ENCODE peak calls at places on chromosomes 4 and X, in five cellular contexts. S is HepG2, P is Peyer's patch, B is vagina, W is SK-N-SH. F is an unnamed sample. For H3K27me3 and H3K36me3, the result is how much of the 10 kb centered on the place peaks cover.

GRCh38 chr4:22897520-22898108 is 204.9 kb downstream of the GBA3 start:
- DNase-seq in S (peak), P (no peak), B (no peak), W (peak), F (peak)

GRCh38 chr4:8050555-8051206 is 107.9 kb downstream of the ABLIM2 start:
- DNase-seq in S (peak), P (no peak), B (no peak), W (peak), F (peak)

GRCh38 chr4:10662937-10663336 is 21.6 kb downstream of the CLNK start:
- DNase-seq in S (no peak), P (no peak), B (no peak), W (no peak), F (no peak)

GRCh38 chrX:79477691-79478090 is 110.6 kb upstream of the ITM2A start:
- DNase-seq in S (no peak), P (no peak), B (no peak), W (no peak), F (no peak)

GRCh38 chrX:136577562-136577961 is 45.5 kb downstream of the VGLL1 start:
- DNase-seq in S (peak), P (peak), B (no peak), W (peak), F (peak)

GRCh38 chr4:90095000-90095399 is 32.2 kb upstream of the CCSER1 start:
- DNase-seq in S (no peak), P (no peak), B (no peak), W (no peak), F (no peak)

GRCh38 chr4:133154725-133155124 is 5.6 kb downstream of the PCDH10 start:
- DNase-seq in S (peak), P (no peak), B (no peak), W (peak), F (peak)

GRCh38 chr4:31918891-31919290 is 1198.7 kb downstream of the PCDH7 start:
- DNase-seq in S (no peak), P (no peak), B (no peak), W (no peak), F (no peak)

GRCh38 chr4:98794565-98795205 is 134.2 kb downstream of the EIF4E start:
- DNase-seq in S (no peak), P (no peak), B (no peak), W (no peak), F (no peak)

GRCh38 chr4:86358176-86358701 is 1.6 kb downstream of the MAPK10 start:
- DNase-seq in S (no peak), P (no peak), B (no peak), W (no peak), F (no peak)

GRCh38 chrX:63755892-63756291 is 29.1 kb downstream of the ARHGEF9 start:
- DNase-seq in S (no peak), P (no peak), B (no peak), W (no peak), F (no peak)
- H3K4me3 ChIP-seq in S (no peak), P (no peak), B (no peak), W (no peak), F (no peak)

DNA sequence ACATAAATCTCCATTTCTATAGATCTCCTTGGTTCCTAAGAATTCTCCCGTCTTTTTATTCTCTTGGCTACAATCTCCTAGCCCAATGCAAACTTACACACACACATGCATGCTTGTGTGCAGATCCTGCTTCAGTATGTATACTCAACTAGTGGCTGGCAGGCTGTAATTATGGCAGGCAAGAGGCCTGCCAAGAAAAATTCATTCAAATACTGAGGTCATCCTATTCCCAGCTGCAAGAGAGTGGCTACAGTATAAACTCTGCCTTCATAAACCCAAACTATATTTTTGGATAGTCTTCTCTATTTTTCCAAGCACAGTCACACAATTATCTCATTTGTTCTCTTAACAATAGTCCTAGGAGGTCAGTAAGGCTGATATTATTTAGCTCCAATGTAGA is 95.2 kb downstream of the SHROOM4 start:
- DNase-seq in S (no peak), P (no peak), B (no peak), W (no peak), F (no peak)
- H3K27me3 ChIP-seq in S (under half), P (under half), B (under half), W (under half), F (under half)

GRCh38 chr4:40820101-40820500 is 70.3 kb downstream of the NSUN7 start:
- DNase-seq in S (no peak), P (no peak), B (no peak), W (no peak), F (no peak)
- H3K36me3 ChIP-seq in S (under half), P (under half), B (under half), W (half or more), F (under half)

GRCh38 chr4:152307669-152308068 is 228.2 kb downstream of the FBXW7 start:
- DNase-seq in S (no peak), P (no peak), B (no peak), W (no peak), F (no peak)
- H3K4me3 ChIP-seq in S (no peak), P (no peak), B (no peak), W (no peak), F (no peak)

DNA sequence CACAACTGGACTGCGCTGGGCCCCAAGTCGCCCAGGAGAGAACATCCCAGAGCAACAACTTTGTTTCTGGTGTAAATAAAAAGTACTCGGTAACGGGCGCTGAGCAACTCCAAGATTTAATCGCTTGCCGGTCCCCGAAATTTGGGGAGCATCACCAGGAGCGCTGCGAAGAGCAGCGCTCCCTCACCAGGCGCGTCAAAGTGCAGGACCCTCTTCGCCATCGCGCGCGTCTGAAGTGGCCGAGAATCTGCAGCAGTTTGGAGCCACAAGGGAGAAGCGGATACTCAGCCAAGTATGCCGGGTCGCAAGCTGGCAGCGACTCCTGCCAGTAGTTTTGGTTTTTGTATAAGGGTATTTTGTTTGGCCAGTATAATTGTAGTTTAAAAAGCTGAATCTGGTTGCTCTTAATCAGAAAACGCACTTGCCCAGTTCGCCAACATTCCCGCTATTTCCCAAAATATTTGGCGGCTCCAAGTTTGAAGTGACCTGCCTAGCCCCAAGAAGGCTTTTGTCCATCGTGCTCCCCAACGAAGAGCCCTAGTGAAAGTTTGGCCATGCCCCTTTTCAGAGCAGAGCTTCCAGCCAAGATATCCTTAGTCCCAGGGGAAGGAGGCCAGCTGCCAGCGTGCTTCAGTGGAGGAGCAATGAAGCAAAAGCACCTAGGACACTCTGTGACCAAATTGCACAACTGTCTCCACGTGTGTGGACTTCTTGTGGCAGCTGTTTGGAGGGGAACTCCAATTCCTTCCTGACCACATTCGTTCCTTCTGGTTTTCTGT is 557 bp upstream of the KDR start:
- DNase-seq in S (no peak), P (no peak), B (no peak), W (peak), F (peak)
- H3K27me3 ChIP-seq in S (under half), P (under half), B (under half), W (under half), F (under half)

GRCh38 chrX:13761606-13762005 is 27.1 kb downstream of the OFD1 start:
- DNase-seq in S (no peak), P (no peak), B (no peak), W (peak), F (peak)
- H3K36me3 ChIP-seq in S (under half), P (under half), B (under half), W (half or more), F (under half)